ENCODE peak calls at places on chromosomes 2 and 18, in ten cellular contexts. Q is GM04503, I is EL, K is H7, P is brain microvascular endothelial cell, W is AG04449, Y is OCI-LY7, L is type B pancreatic cell, U is T-helper 2 cell, T is GM18507. X is an unnamed sample.

GRCh38 chr18:27007880-27008279 is 142.4 kb upstream of the AQP4 start:
- DNase-seq in Q (no peak), I (no peak), K (no peak), P (no peak), W (no peak), Y (no peak), L (no peak), U (no peak), T (no peak), X (no peak)

GRCh38 chr2:161030260-161031063 is 129.8 kb upstream of the TANK start:
- DNase-seq in Q (peak; percentile 100), I (peak; percentile 96), K (no peak), P (peak; percentile 97), W (peak; percentile 99), Y (no peak), L (no peak), U (no peak), T (no peak), X (no peak)

GRCh38 chr2:74740395-74741075 is 86.5 kb downstream of the SEMA4F start:
- DNase-seq in Q (peak; percentile 94), I (peak; percentile 99), K (no peak), P (peak; percentile 87), W (peak; percentile 94), Y (no peak), L (no peak), U (no peak), T (no peak), X (peak; percentile 79)

GRCh38 chr2:215506604-215506990 is 70.7 kb upstream of the FN1 start:
- DNase-seq in Q (no peak), I (no peak), K (no peak), P (no peak), W (no peak), Y (no peak), L (no peak), U (no peak), T (no peak), X (no peak)

GRCh38 chr2:133063792-133064191 is 393.8 kb upstream of the LYPD1 start:
- DNase-seq in Q (no peak), I (peak; percentile 44), K (peak; percentile 43), P (peak; percentile 49), W (no peak), Y (peak; percentile 9), L (no peak), U (peak; percentile 2), T (no peak), X (no peak)

GRCh38 chr2:142190805-142191204 is 60.0 kb upstream of the LRP1B start:
- DNase-seq in Q (no peak), I (peak; percentile 19), K (no peak), P (peak; percentile 40), W (no peak), Y (no peak), L (no peak), U (no peak), T (no peak), X (no peak)

GRCh38 chr2:39516347-39517101 is 79.4 kb upstream of the MAP4K3 start:
- DNase-seq in Q (no peak), I (no peak), K (peak; percentile 40), P (no peak), W (no peak), Y (no peak), L (no peak), U (no peak), T (no peak), X (no peak)

GRCh38 chr18:11752116-11752911 is 63.2 kb downstream of the GNAL start:
- DNase-seq in Q (no peak), I (peak; percentile 17), K (peak; percentile 84), P (peak; percentile 36), W (no peak), Y (no peak), L (no peak), U (no peak), T (peak; percentile 25), X (no peak)

GRCh38 chr18:35155403-35156117 is 85.3 kb upstream of the ZNF397 start:
- DNase-seq in Q (no peak), I (no peak), K (peak; percentile 56), P (no peak), W (no peak), Y (no peak), L (no peak), U (no peak), T (no peak), X (no peak)

GRCh38 chr18:74081966-74082365 is 65.7 kb downstream of the FBXO15 start:
- DNase-seq in Q (no peak), I (no peak), K (no peak), P (no peak), W (no peak), Y (no peak), L (no peak), U (no peak), T (no peak), X (no peak)

GRCh38 chr2:40096360-40096759 is 317.3 kb upstream of the THUMPD2 start:
- DNase-seq in Q (no peak), I (peak; percentile 68), K (no peak), P (peak; percentile 24), W (no peak), Y (no peak), L (no peak), U (no peak), T (no peak), X (no peak)